ENCODE peak calls at places on chromosome 13, in seven cellular contexts. One of them, this sample, is unnamed.

GRCh38 chr13:109182777-109183465 is 553.5 kb downstream of the MYO16 start:
- DNase-seq in Calu3: no peak
- DNase-seq in NCI-H1105: no peak
- DNase-seq in GM04504: no peak
- DNase-seq in activated naive CD4-positive, alpha-beta T cell treated with anti-CD3 and anti-CD28 coated beads, Interleukin-2, amount 10 ng/mL, durations not matched to agents 7 days and 5 days: no peak
- DNase-seq in neural crest cell: no peak
- DNase-seq in pancreas: no peak
- DNase-seq in this sample: no peak

GRCh38 chr13:54637377-54637776 is 1608.8 kb downstream of the OLFM4 start:
- DNase-seq in GM04504: peak
- DNase-seq in NCI-H1105: no peak
- DNase-seq in neural crest cell: no peak
- DNase-seq in pancreas: no peak
- DNase-seq in Calu3: no peak
- DNase-seq in activated naive CD4-positive, alpha-beta T cell treated with anti-CD3 and anti-CD28 coated beads, Interleukin-2, amount 10 ng/mL, durations not matched to agents 7 days and 5 days: no peak
- DNase-seq in this sample: no peak

GRCh38 chr13:107866666-107867623 is 348.4 kb downstream of the LIG4 start:
- DNase-seq in activated naive CD4-positive, alpha-beta T cell treated with anti-CD3 and anti-CD28 coated beads, Interleukin-2, amount 10 ng/mL, durations not matched to agents 7 days and 5 days: no peak
- DNase-seq in neural crest cell: peak
- DNase-seq in pancreas: peak
- DNase-seq in NCI-H1105: peak
- DNase-seq in Calu3: peak
- DNase-seq in GM04504: no peak
- DNase-seq in this sample: no peak

GRCh38 chr13:25958983-25959382 is 92.8 kb downstream of the SHISA2 start:
- DNase-seq in neural crest cell: no peak
- DNase-seq in activated naive CD4-positive, alpha-beta T cell treated with anti-CD3 and anti-CD28 coated beads, Interleukin-2, amount 10 ng/mL, durations not matched to agents 7 days and 5 days: no peak
- DNase-seq in NCI-H1105: no peak
- DNase-seq in pancreas: no peak
- DNase-seq in GM04504: no peak
- DNase-seq in Calu3: no peak
- DNase-seq in this sample: no peak

GRCh38 chr13:21164631-21165030 is 11.7 kb downstream of the SKA3 start:
- DNase-seq in activated naive CD4-positive, alpha-beta T cell treated with anti-CD3 and anti-CD28 coated beads, Interleukin-2, amount 10 ng/mL, durations not matched to agents 7 days and 5 days: no peak
- DNase-seq in neural crest cell: no peak
- DNase-seq in Calu3: no peak
- DNase-seq in pancreas: no peak
- DNase-seq in NCI-H1105: no peak
- DNase-seq in GM04504: no peak
- DNase-seq in this sample: no peak

GRCh38 chr13:113220141-113220598 is 10.8 kb downstream of the CUL4A start:
- DNase-seq in NCI-H1105: no peak
- DNase-seq in neural crest cell: no peak
- DNase-seq in GM04504: no peak
- DNase-seq in pancreas: no peak
- DNase-seq in Calu3: no peak
- DNase-seq in activated naive CD4-positive, alpha-beta T cell treated with anti-CD3 and anti-CD28 coated beads, Interleukin-2, amount 10 ng/mL, durations not matched to agents 7 days and 5 days: no peak
- DNase-seq in this sample: no peak

GRCh38 chr13:43990021-43990420 is 110.3 kb downstream of the LACC1 start:
- DNase-seq in neural crest cell: no peak
- DNase-seq in pancreas: no peak
- DNase-seq in GM04504: no peak
- DNase-seq in NCI-H1105: no peak
- DNase-seq in activated naive CD4-positive, alpha-beta T cell treated with anti-CD3 and anti-CD28 coated beads, Interleukin-2, amount 10 ng/mL, durations not matched to agents 7 days and 5 days: no peak
- DNase-seq in Calu3: no peak
- DNase-seq in this sample: no peak

GRCh38 chr13:20721454-20722357 is 18.2 kb downstream of the IL17D start:
- DNase-seq in pancreas: peak
- DNase-seq in NCI-H1105: no peak
- DNase-seq in neural crest cell: no peak
- DNase-seq in activated naive CD4-positive, alpha-beta T cell treated with anti-CD3 and anti-CD28 coated beads, Interleukin-2, amount 10 ng/mL, durations not matched to agents 7 days and 5 days: peak
- DNase-seq in GM04504: no peak
- DNase-seq in Calu3: peak
- DNase-seq in this sample: no peak

GRCh38 chr13:61086052-61086451 is 329.6 kb downstream of the PCDH20 start:
- DNase-seq in Calu3: no peak
- DNase-seq in GM04504: no peak
- DNase-seq in NCI-H1105: no peak
- DNase-seq in activated naive CD4-positive, alpha-beta T cell treated with anti-CD3 and anti-CD28 coated beads, Interleukin-2, amount 10 ng/mL, durations not matched to agents 7 days and 5 days: no peak
- DNase-seq in pancreas: no peak
- DNase-seq in neural crest cell: no peak
- DNase-seq in this sample: no peak

GRCh38 chr13:103371271-103371670 is 305.1 kb upstream of the SLC10A2 start:
- DNase-seq in neural crest cell: no peak
- DNase-seq in activated naive CD4-positive, alpha-beta T cell treated with anti-CD3 and anti-CD28 coated beads, Interleukin-2, amount 10 ng/mL, durations not matched to agents 7 days and 5 days: no peak
- DNase-seq in pancreas: no peak
- DNase-seq in Calu3: no peak
- DNase-seq in NCI-H1105: no peak
- DNase-seq in GM04504: no peak
- DNase-seq in this sample: no peak

GRCh38 chr13:79312456-79312855 is 93.6 kb downstream of the RBM26 start:
- DNase-seq in GM04504: no peak
- DNase-seq in NCI-H1105: no peak
- DNase-seq in neural crest cell: no peak
- DNase-seq in Calu3: no peak
- DNase-seq in pancreas: no peak
- DNase-seq in activated naive CD4-positive, alpha-beta T cell treated with anti-CD3 and anti-CD28 coated beads, Interleukin-2, amount 10 ng/mL, durations not matched to agents 7 days and 5 days: no peak
- DNase-seq in this sample: no peak

GRCh38 chr13:44755872-44756271 is 179.7 kb upstream of the TSC22D1 start:
- DNase-seq in neural crest cell: no peak
- DNase-seq in activated naive CD4-positive, alpha-beta T cell treated with anti-CD3 and anti-CD28 coated beads, Interleukin-2, amount 10 ng/mL, durations not matched to agents 7 days and 5 days: no peak
- DNase-seq in Calu3: no peak
- DNase-seq in pancreas: no peak
- DNase-seq in GM04504: no peak
- DNase-seq in NCI-H1105: no peak
- DNase-seq in this sample: no peak

GRCh38 chr13:73702419-73703071 is 431.7 kb downstream of the KLF12 start:
- DNase-seq in pancreas: no peak
- DNase-seq in activated naive CD4-positive, alpha-beta T cell treated with anti-CD3 and anti-CD28 coated beads, Interleukin-2, amount 10 ng/mL, durations not matched to agents 7 days and 5 days: peak
- DNase-seq in NCI-H1105: no peak
- DNase-seq in Calu3: no peak
- DNase-seq in neural crest cell: no peak
- DNase-seq in GM04504: no peak
- DNase-seq in this sample: no peak

GRCh38 chr13:46687810-46688209 is 109.2 kb downstream of the ESD start:
- DNase-seq in pancreas: peak
- DNase-seq in activated naive CD4-positive, alpha-beta T cell treated with anti-CD3 and anti-CD28 coated beads, Interleukin-2, amount 10 ng/mL, durations not matched to agents 7 days and 5 days: no peak
- DNase-seq in Calu3: peak
- DNase-seq in neural crest cell: no peak
- DNase-seq in NCI-H1105: no peak
- DNase-seq in GM04504: no peak
- DNase-seq in this sample: no peak

GRCh38 chr13:59409211-59409610 is 754.5 kb downstream of the DIAPH3 start:
- DNase-seq in GM04504: no peak
- DNase-seq in neural crest cell: no peak
- DNase-seq in Calu3: no peak
- DNase-seq in NCI-H1105: peak
- DNase-seq in pancreas: peak
- DNase-seq in activated naive CD4-positive, alpha-beta T cell treated with anti-CD3 and anti-CD28 coated beads, Interleukin-2, amount 10 ng/mL, durations not matched to agents 7 days and 5 days: no peak
- DNase-seq in this sample: no peak

GRCh38 chr13:76335463-76335862 is 550.7 kb downstream of the KCTD12 start:
- DNase-seq in NCI-H1105: no peak
- DNase-seq in pancreas: no peak
- DNase-seq in GM04504: no peak
- DNase-seq in neural crest cell: no peak
- DNase-seq in Calu3: no peak
- DNase-seq in activated naive CD4-positive, alpha-beta T cell treated with anti-CD3 and anti-CD28 coated beads, Interleukin-2, amount 10 ng/mL, durations not matched to agents 7 days and 5 days: no peak
- DNase-seq in this sample: no peak

GRCh38 chr13:110771194-110771593 is 57.7 kb downstream of the ING1 start:
- DNase-seq in activated naive CD4-positive, alpha-beta T cell treated with anti-CD3 and anti-CD28 coated beads, Interleukin-2, amount 10 ng/mL, durations not matched to agents 7 days and 5 days: no peak
- DNase-seq in neural crest cell: no peak
- DNase-seq in Calu3: peak
- DNase-seq in GM04504: no peak
- DNase-seq in pancreas: no peak
- DNase-seq in NCI-H1105: no peak
- DNase-seq in this sample: no peak

GRCh38 chr13:41130356-41130755 is 2.2 kb downstream of the KBTBD6 start:
- DNase-seq in pancreas: no peak
- DNase-seq in GM04504: no peak
- DNase-seq in activated naive CD4-positive, alpha-beta T cell treated with anti-CD3 and anti-CD28 coated beads, Interleukin-2, amount 10 ng/mL, durations not matched to agents 7 days and 5 days: no peak
- DNase-seq in neural crest cell: no peak
- DNase-seq in NCI-H1105: no peak
- DNase-seq in Calu3: no peak
- DNase-seq in this sample: no peak

GRCh38 chr13:102830646-102831045 is 15.2 kb upstream of the ERCC5 start:
- DNase-seq in activated naive CD4-positive, alpha-beta T cell treated with anti-CD3 and anti-CD28 coated beads, Interleukin-2, amount 10 ng/mL, durations not matched to agents 7 days and 5 days: no peak
- DNase-seq in pancreas: no peak
- DNase-seq in NCI-H1105: no peak
- DNase-seq in GM04504: no peak
- DNase-seq in neural crest cell: no peak
- DNase-seq in Calu3: no peak
- DNase-seq in this sample: no peak